ENCODE peak calls at places on chromosomes 1 and 21, in four cellular contexts. Y is fibroblast of lung, F is ovary, Z is mammary epithelial cell. T is an unnamed sample. For H3K27me3, the result is how much of the 10 kb centered on the place peaks cover.

GRCh38 chr1:92795166-92795565 is 10.3 kb upstream of the EVI5 start:
- DNase-seq in Y (peak), Z (no peak), F (no peak), T (peak)

GRCh38 chr1:168783831-168784230 is 54.8 kb upstream of the DPT start:
- DNase-seq in F (no peak), Y (peak), Z (no peak), T (peak)

GRCh38 chr1:228977741-228978140 is 242.5 kb downstream of the RHOU start:
- DNase-seq in Z (no peak), Y (no peak), F (no peak), T (no peak)

GRCh38 chr1:178483251-178483957 is 13.4 kb downstream of the CLEC20A start:
- DNase-seq in F (no peak), Z (no peak), Y (no peak), T (no peak)

GRCh38 chr1:107263291-107263790 is 122.5 kb downstream of the NTNG1 start:
- DNase-seq in F (no peak), Z (no peak), Y (peak), T (no peak)

GRCh38 chr1:180919183-180919700 is 6.5 kb downstream of the KIAA1614 start:
- DNase-seq in Y (no peak), F (peak), Z (no peak), T (no peak)

GRCh38 chr1:221724931-221725605 is 16.8 kb downstream of the DUSP10 start:
- DNase-seq in Y (peak), F (no peak), Z (peak), T (peak)

GRCh38 chr1:117580882-117581281 is 25.0 kb upstream of the TENT5C start:
- DNase-seq in Z (no peak), F (no peak), Y (no peak), T (no peak)

GRCh38 chr1:200381256-200381980 is 28.4 kb downstream of the ZNF281 start:
- DNase-seq in Y (no peak), F (no peak), Z (peak), T (no peak)

GRCh38 chr1:25959626-25960025 is 38.2 kb downstream of the PAFAH2 start:
- DNase-seq in Y (no peak), Z (no peak), F (no peak), T (no peak)

GRCh38 chr1:119686661-119687060 is 25.1 kb upstream of the PHGDH start:
- DNase-seq in F (no peak), Z (peak), Y (no peak), T (no peak)

GRCh38 chr1:160645386-160646063 is 1.3 kb downstream of the SLAMF1 start:
- DNase-seq in F (no peak), Z (no peak), Y (no peak), T (no peak)
- H3K4me3 ChIP-seq in F (no peak), Z (no peak), Y (no peak), T (no peak)

DNA sequence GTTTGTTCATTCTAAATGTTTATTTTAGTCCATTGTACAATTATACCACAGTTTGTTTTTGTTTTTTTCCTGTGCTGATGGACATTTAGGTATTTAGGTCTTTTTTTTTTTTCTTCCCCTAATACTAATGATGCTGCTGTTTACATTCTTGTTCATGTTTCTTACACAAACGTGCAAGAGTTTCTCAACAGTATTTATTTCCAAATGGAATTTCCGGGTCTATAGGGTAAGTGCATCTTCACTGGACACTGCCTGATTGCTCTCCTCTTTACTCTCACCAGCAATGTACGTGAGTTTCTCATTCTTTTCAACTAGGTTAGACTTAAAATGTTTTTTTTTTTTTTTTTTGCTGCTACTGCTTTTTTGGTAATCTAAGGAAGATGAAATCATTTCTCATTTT is 122.7 kb downstream of the PPP1R12B start:
- DNase-seq in Y (no peak), F (no peak), Z (no peak), T (no peak)
- H3K27me3 ChIP-seq in Y (under half), F (under half), Z (under half), T (under half)

GRCh38 chr21:42298237-42298636 is 17.0 kb downstream of the TFF3 start:
- DNase-seq in F (no peak), Z (peak), Y (no peak), T (no peak)

GRCh38 chr21:42298657-42299056 is 16.6 kb downstream of the TFF3 start:
- DNase-seq in F (no peak), Z (no peak), Y (no peak), T (no peak)

GRCh38 chr21:42300045-42300583 is 15.1 kb downstream of the TFF3 start:
- DNase-seq in Y (no peak), F (no peak), Z (no peak), T (no peak)

GRCh38 chr21:42300956-42301355 is 14.3 kb downstream of the TFF3 start:
- DNase-seq in Y (no peak), Z (no peak), F (no peak), T (no peak)

DNA sequence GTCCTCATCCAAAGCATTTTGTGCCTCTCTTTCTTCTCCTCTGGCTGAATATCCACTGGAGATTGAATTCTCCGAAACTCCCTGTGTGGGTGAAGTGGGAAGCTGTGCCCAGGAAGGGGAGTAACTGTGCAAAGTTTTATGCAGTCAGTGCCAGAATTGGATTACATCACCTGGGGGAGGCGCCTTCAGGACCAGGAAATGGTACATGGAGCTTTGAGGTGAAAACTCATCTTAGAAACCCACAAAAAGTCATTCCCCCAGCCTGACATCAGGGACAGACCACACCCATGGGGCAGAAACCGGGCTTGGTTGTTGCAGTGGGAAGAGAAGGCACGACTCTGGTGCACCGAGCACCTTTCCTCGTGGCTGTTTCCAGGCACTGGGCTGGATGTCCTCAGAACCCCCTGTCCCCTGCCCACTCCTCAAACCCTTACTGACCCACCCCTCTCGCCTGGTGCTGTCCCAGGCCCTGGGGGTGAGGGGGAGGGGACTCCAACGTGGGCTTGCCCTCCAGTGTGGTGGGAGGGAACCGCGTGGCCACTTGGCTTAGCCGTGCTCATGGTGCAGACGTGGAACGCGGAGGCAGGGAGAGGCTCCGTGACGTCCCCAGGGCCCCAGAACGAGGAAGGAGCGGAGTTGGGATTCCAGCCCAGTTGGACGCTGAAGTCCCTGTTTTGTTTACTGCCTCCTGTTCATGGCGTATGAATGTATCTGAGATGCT is 15.7 kb downstream of the TFF3 start:
- DNase-seq in Y (no peak), Z (peak), F (no peak), T (no peak)
- H3K4me3 ChIP-seq in Y (no peak), Z (no peak), F (no peak), T (no peak)

GRCh38 chr21:36557316-36557715 is 77.4 kb upstream of the CLDN14 start:
- DNase-seq in Z (no peak), Y (peak), F (no peak), T (no peak)

GRCh38 chr21:36564647-36565046 is 84.7 kb upstream of the CLDN14 start:
- DNase-seq in Y (no peak), Z (no peak), F (no peak), T (no peak)

GRCh38 chr21:36565616-36566015 is 85.7 kb upstream of the CLDN14 start:
- DNase-seq in Y (no peak), F (no peak), Z (no peak), T (no peak)

GRCh38 chr21:36563301-36563926 is 83.5 kb upstream of the CLDN14 start:
- DNase-seq in Z (no peak), Y (no peak), F (no peak), T (no peak)

DNA sequence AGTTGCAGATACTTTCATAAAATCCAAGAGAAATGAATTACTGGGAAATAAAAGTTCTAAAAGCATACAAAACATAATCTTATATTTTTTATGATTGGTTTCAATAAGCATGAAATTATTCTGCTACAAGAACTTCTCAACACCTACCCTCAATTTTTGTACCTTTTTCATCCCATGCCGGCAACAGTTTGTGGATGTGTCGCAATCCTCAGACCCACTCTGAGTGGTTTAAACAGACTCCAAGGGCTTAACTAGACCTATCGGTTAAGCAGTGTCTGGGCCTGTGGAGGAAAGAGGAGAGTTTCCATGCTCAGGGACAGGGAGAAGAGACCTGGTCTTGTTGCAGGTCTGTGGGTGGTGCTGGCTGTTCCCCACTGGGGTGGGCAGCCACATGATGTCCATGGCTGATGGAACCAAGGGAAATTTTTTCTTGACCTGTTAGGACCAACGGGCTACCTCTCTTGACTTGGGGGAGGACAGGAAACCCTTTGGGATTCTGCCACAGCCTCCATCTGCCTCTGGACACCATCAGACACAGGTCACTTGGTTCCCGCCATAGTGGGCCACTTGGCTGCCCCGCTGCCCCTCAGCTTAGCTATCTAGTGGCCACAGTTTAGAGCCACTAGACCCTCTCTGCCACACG is 81.1 kb upstream of the CLDN14 start:
- DNase-seq in F (no peak), Z (no peak), Y (no peak), T (no peak)
- H3K27me3 ChIP-seq in F (under half), Z (under half), Y (under half), T (half or more)

DNA sequence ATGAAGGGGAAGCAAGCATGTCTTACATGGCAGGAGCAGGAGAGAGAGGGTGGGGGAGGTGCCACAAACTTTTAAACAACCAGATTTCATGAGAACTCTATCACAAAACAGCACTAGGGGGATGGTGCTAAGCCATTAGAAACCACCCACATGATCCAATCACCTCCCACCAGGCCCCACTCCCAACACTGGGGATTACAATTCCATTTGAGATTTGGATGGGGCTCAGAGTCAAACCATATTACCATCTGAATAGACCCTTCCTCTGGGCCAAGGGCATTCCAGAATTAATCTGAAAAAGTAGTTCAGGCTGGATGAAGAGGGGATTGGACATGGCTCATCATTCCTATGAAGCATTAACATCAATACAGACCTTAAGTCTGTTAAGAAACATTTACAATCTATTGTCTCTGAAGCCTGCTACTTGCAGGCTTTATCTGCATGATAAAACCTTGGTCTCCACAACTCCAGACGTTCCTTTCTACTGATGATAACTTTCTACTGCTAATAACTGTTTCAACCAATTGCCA is 149.9 kb upstream of the DNAH14 start:
- DNase-seq in F (no peak), Z (no peak), Y (no peak), T (no peak)
- H3K4me3 ChIP-seq in F (no peak), Z (no peak), Y (no peak), T (no peak)

DNA sequence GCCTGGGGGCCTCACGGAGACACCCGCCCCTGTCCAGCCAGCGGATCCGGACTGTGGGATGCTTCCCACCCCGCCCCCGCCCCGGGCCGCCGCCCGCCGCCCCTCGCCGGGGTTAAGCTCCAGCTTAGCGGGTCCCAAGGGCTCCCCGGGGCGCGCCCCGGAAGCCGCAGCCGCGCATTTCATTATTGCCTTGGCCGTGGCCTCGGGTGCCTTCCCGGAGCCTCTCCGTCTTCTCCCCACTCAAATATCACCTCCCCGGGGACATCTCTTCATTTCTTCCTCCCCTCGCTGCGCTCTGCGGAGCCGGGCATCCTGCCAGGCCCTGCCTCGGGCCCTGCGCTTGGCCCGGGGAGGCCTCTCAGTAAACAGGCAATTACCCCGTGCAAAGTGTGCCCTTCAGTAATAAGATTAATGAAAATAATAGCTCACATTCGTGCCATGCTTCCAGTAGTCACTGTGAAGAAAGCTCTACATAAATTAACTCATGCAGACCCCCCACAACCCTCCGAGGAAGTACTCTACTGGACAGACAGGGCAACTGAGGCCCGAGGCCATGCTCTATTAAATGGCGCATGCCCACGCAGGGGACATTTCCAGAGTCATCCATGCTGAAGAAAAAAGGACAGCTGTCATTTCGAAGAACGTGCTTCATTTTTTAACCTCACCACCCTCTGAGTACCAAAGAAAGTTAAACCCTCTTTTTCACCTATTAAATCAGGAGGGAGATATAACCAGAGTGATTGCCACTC is 49.9 kb upstream of the LAPTM5 start:
- DNase-seq in Z (no peak), F (peak), Y (no peak), T (no peak)
- H3K27me3 ChIP-seq in Z (under half), F (under half), Y (under half), T (under half)

DNA sequence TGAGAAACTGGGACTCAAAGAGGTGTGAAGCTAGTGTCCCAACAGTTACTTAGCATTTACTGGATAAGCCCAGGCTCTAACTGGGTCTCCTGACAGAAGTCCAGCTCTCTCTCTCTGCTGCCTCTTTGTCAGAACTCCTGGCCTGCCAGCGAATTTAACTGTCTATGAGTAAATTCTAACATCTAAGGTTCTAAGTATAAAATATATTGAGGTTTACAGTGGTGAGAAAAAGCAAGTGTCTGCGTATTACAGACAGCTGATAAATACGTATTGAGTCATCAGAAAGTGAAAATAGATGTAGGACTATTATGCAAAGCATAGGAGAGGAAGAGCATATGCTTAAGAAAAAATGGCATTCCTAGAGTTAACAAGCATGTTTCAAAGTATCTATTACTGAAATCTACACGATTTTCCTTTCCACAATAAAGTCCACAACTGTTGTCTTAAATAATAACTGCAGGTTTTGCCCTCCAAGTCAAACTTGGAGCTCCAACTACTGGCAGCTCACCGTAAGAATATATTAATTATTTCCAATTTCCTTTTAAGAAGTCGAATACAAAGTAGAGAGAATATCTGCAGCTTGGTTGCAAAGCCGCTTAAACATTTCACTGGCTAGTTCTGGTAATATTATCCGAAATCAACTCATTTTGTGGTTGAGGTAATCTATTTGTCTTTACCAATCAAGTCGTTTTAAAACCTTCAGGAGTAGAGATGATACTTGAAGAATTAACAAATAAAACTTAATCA is 1.4 kb upstream of the RGS2 start:
- DNase-seq in F (no peak), Y (peak), Z (peak), T (peak)
- H3K4me3 ChIP-seq in F (peak), Y (peak), Z (no peak), T (peak)

DNA sequence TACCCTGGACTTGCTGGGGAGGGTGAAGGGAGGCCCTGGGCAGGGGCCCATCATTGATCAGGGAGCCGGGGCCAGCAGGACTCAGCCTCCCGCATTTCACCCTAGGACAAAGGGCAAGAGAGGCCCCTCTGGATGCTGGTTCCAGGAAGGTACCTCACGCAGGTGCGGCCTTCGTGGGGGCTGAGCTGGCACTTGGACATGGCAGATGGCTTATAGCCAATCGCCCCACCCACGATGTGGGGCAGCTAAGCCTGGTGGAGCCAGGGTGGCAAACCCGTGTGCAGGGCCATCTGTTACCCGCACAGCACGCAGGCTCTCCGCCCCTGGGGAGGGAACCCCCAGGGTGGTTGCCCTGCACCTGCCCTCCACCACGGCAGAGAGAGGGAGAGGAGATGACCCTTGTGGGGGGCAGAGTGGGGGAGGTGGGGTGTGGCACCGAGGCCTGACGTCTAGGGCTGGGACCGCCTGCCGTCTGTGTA is 2.5 kb downstream of the TFF3 start:
- DNase-seq in Y (no peak), Z (no peak), F (no peak), T (no peak)
- H3K27me3 ChIP-seq in Y (under half), Z (under half), F (under half), T (half or more)

GRCh38 chr1:205592443-205593003 is 39.3 kb downstream of the ELK4 start:
- DNase-seq in Z (no peak), Y (no peak), F (no peak), T (no peak)
- H3K4me3 ChIP-seq in Z (no peak), Y (no peak), F (no peak), T (no peak)

T was measured in adipocyte.